ENCODE peak calls at places on chromosomes 2 and 18, in five cellular contexts. One of them, this sample, is unnamed.

GRCh38 chr2:160752475-160753330 is 259.1 kb upstream of the RBMS1 start:
- DNase-seq in HCT116: no peak
- DNase-seq in HuH-7: no peak
- DNase-seq in KBM-7: no peak
- DNase-seq in HCEC 1CT: peak
- DNase-seq in this sample: peak

GRCh38 chr2:43469094-43469493 is 126.7 kb downstream of the THADA start:
- DNase-seq in KBM-7: no peak
- DNase-seq in HCT116: no peak
- DNase-seq in HuH-7: no peak
- DNase-seq in HCEC 1CT: no peak
- DNase-seq in this sample: no peak

GRCh38 chr2:11187083-11187619 is 31.9 kb downstream of the SLC66A3 start:
- DNase-seq in HCT116: peak
- DNase-seq in HCEC 1CT: peak
- DNase-seq in KBM-7: no peak
- DNase-seq in HuH-7: no peak
- DNase-seq in this sample: peak

GRCh38 chr2:209511637-209512036 is 87.8 kb downstream of the MAP2 start:
- DNase-seq in HCEC 1CT: no peak
- DNase-seq in HCT116: no peak
- DNase-seq in KBM-7: no peak
- DNase-seq in HuH-7: no peak
- DNase-seq in this sample: no peak

GRCh38 chr2:3488768-3489448 is 30.4 kb downstream of the ADI1 start:
- DNase-seq in HCEC 1CT: no peak
- DNase-seq in HuH-7: no peak
- DNase-seq in HCT116: no peak
- DNase-seq in KBM-7: no peak
- DNase-seq in this sample: no peak

GRCh38 chr2:45759310-45759851 is 107.9 kb downstream of the PRKCE start:
- DNase-seq in KBM-7: no peak
- DNase-seq in HCEC 1CT: peak
- DNase-seq in HuH-7: no peak
- DNase-seq in HCT116: no peak
- DNase-seq in this sample: peak

GRCh38 chr2:16240459-16240858 is 300.1 kb downstream of the MYCN start:
- DNase-seq in HCT116: no peak
- DNase-seq in KBM-7: no peak
- DNase-seq in HuH-7: no peak
- DNase-seq in HCEC 1CT: no peak
- DNase-seq in this sample: no peak

GRCh38 chr2:70124983-70125480 is 37.8 kb downstream of the PCBP1 start:
- DNase-seq in HCT116: no peak
- DNase-seq in KBM-7: peak
- DNase-seq in HCEC 1CT: peak
- DNase-seq in HuH-7: peak
- DNase-seq in this sample: peak

GRCh38 chr18:54880706-54881105 is 52.4 kb downstream of the RAB27B start:
- DNase-seq in HuH-7: no peak
- DNase-seq in HCT116: no peak
- DNase-seq in HCEC 1CT: peak
- DNase-seq in KBM-7: no peak
- DNase-seq in this sample: peak